ENCODE peak calls at places on chromosomes 2 and 18, in ten cellular contexts. P is H54; X is psoas muscle; L is dermis microvascular lymphatic vessel endothelial cell; U is RKO; J is nucleus accumbens; O is mesenteric fat pad; E is left ventricle myocardium inferior; R is BJ; Q is activated naive CD8-positive, alpha-beta T cell treated with anti-CD3 and anti-CD28 coated beads for 36 hours. M is an unnamed sample.

GRCh38 chr2:63875143-63875542 is 33.4 kb downstream of the UGP2 start:
- DNase-seq in P (no peak), X (no peak), L (no peak), U (no peak), J (no peak), O (no peak), E (no peak), R (no peak), Q (no peak), M (no peak)

GRCh38 chr18:9876867-9877654 is 8.7 kb upstream of the TXNDC2 start:
- DNase-seq in P (peak), X (no peak), L (peak), U (peak), J (no peak), O (no peak), E (no peak), R (peak), Q (no peak), M (peak)

GRCh38 chr2:105328281-105329196 is 996 bp downstream of the TGFBRAP1 start:
- DNase-seq in P (no peak), X (no peak), L (peak), U (peak), J (no peak), O (no peak), E (no peak), R (no peak), Q (peak), M (peak)

GRCh38 chr2:29229640-29230039 is 114.4 kb downstream of the CLIP4 start:
- DNase-seq in P (no peak), X (no peak), L (no peak), U (no peak), J (no peak), O (no peak), E (no peak), R (no peak), Q (no peak), M (no peak)

GRCh38 chr2:7593286-7593685 is 676.1 kb downstream of the RNF144A start:
- DNase-seq in P (no peak), X (no peak), L (no peak), U (no peak), J (no peak), O (no peak), E (no peak), R (peak), Q (no peak), M (no peak)

GRCh38 chr18:49638209-49638785 is 76.4 kb downstream of the LIPG start:
- DNase-seq in P (no peak), X (no peak), L (no peak), U (no peak), J (no peak), O (peak), E (no peak), R (no peak), Q (no peak), M (no peak)

GRCh38 chr2:62201307-62201706 is 5.4 kb downstream of the B3GNT2 start:
- DNase-seq in P (no peak), X (no peak), L (no peak), U (no peak), J (no peak), O (no peak), E (no peak), R (peak), Q (no peak), M (no peak)

GRCh38 chr18:42719221-42719620 is 396.3 kb downstream of the RIT2 start:
- DNase-seq in P (no peak), X (no peak), L (no peak), U (no peak), J (no peak), O (no peak), E (no peak), R (no peak), Q (no peak), M (no peak)

GRCh38 chr18:75455249-75456183 is 28.0 kb upstream of the SMIM21 start:
- DNase-seq in P (no peak), X (peak), L (no peak), U (no peak), J (no peak), O (no peak), E (peak), R (no peak), Q (peak), M (no peak)

GRCh38 chr2:99651930-99652670 is 162.3 kb upstream of the REV1 start:
- DNase-seq in P (peak), X (no peak), L (no peak), U (no peak), J (no peak), O (no peak), E (no peak), R (no peak), Q (no peak), M (no peak)

GRCh38 chr18:55861266-55861665 is 273.3 kb upstream of the TCF4 start:
- DNase-seq in P (no peak), X (no peak), L (peak), U (peak), J (peak), O (no peak), E (no peak), R (no peak), Q (no peak), M (peak)

GRCh38 chr2:201466050-201466660 is 14.6 kb downstream of the STRADB start:
- DNase-seq in P (peak), X (no peak), L (no peak), U (peak), J (no peak), O (no peak), E (no peak), R (peak), Q (no peak), M (peak)

GRCh38 chr2:128774320-128775063 is 455.8 kb upstream of the HS6ST1 start:
- DNase-seq in P (no peak), X (no peak), L (no peak), U (no peak), J (no peak), O (peak), E (no peak), R (no peak), Q (no peak), M (no peak)

GRCh38 chr2:134522856-134523460 is 195.8 kb downstream of the TMEM163 start:
- DNase-seq in P (no peak), X (no peak), L (no peak), U (no peak), J (no peak), O (no peak), E (no peak), R (no peak), Q (no peak), M (no peak)

GRCh38 chr2:137050949-137051348 is 285.6 kb downstream of the THSD7B start:
- DNase-seq in P (no peak), X (no peak), L (no peak), U (peak), J (no peak), O (no peak), E (no peak), R (no peak), Q (no peak), M (no peak)

GRCh38 chr18:52343138-52343537 is 3.1 kb downstream of the DCC start:
- DNase-seq in P (no peak), X (no peak), L (no peak), U (no peak), J (no peak), O (no peak), E (no peak), R (no peak), Q (no peak), M (no peak)

GRCh38 chr2:121490734-121491133 is 39.9 kb upstream of the RNU4ATAC start:
- DNase-seq in P (no peak), X (no peak), L (no peak), U (no peak), J (no peak), O (no peak), E (no peak), R (no peak), Q (no peak), M (no peak)

GRCh38 chr18:63831080-63831788 is 56.0 kb downstream of the SERPINB7 start:
- DNase-seq in P (no peak), X (no peak), L (no peak), U (no peak), J (no peak), O (no peak), E (no peak), R (peak), Q (no peak), M (no peak)

GRCh38 chr2:6224267-6224666 is 532.1 kb downstream of the SOX11 start:
- DNase-seq in P (no peak), X (no peak), L (no peak), U (no peak), J (no peak), O (no peak), E (no peak), R (no peak), Q (no peak), M (no peak)

GRCh38 chr2:121888189-121888557 is 132.7 kb downstream of the TSN start:
- DNase-seq in P (peak), X (no peak), L (no peak), U (peak), J (no peak), O (no peak), E (no peak), R (no peak), Q (peak), M (no peak)

GRCh38 chr18:79640875-79641274 is 38.7 kb upstream of the CTDP1 start:
- DNase-seq in P (no peak), X (no peak), L (no peak), U (no peak), J (no peak), O (no peak), E (no peak), R (no peak), Q (no peak), M (no peak)

GRCh38 chr18:26757263-26758019 is 108.1 kb downstream of the AQP4 start:
- DNase-seq in P (no peak), X (no peak), L (no peak), U (no peak), J (no peak), O (no peak), E (no peak), R (no peak), Q (no peak), M (no peak)

GRCh38 chr2:75047907-75048625 is 89.6 kb downstream of the POLE4 start:
- DNase-seq in P (peak), X (no peak), L (no peak), U (peak), J (no peak), O (no peak), E (no peak), R (no peak), Q (no peak), M (no peak)

GRCh38 chr2:37622434-37623202 is 48.8 kb downstream of the CDC42EP3 start:
- DNase-seq in P (no peak), X (no peak), L (no peak), U (no peak), J (no peak), O (no peak), E (no peak), R (no peak), Q (no peak), M (no peak)

GRCh38 chr18:59056706-59057492 is 82.8 kb upstream of the SEC11C start:
- DNase-seq in P (peak), X (peak), L (peak), U (peak), J (peak), O (no peak), E (peak), R (no peak), Q (peak), M (peak)

GRCh38 chr2:23697676-23698075 is 229.2 kb downstream of the ATAD2B start:
- DNase-seq in P (no peak), X (no peak), L (no peak), U (no peak), J (no peak), O (peak), E (no peak), R (no peak), Q (no peak), M (no peak)

GRCh38 chr2:47520302-47520630 is 117.3 kb downstream of the MSH2 start:
- DNase-seq in P (no peak), X (no peak), L (no peak), U (no peak), J (no peak), O (no peak), E (no peak), R (no peak), Q (no peak), M (no peak)

GRCh38 chr2:125456851-125457250 is 1199.1 kb upstream of the GYPC start:
- DNase-seq in P (no peak), X (no peak), L (no peak), U (no peak), J (no peak), O (no peak), E (no peak), R (no peak), Q (no peak), M (no peak)

GRCh38 chr2:157874997-157875719 is 972 bp downstream of the ACVR1 start:
- DNase-seq in P (peak), X (peak), L (no peak), U (peak), J (peak), O (no peak), E (peak), R (peak), Q (no peak), M (peak)

GRCh38 chr18:69839989-69840388 is 107.7 kb downstream of the CD226 start:
- DNase-seq in P (no peak), X (no peak), L (no peak), U (no peak), J (no peak), O (no peak), E (no peak), R (no peak), Q (no peak), M (no peak)

GRCh38 chr2:85827879-85828569 is 60.8 kb downstream of the ST3GAL5 start:
- DNase-seq in P (no peak), X (no peak), L (no peak), U (no peak), J (no peak), O (no peak), E (no peak), R (no peak), Q (no peak), M (no peak)

GRCh38 chr2:132691556-132691955 is 21.6 kb upstream of the LYPD1 start:
- DNase-seq in P (no peak), X (no peak), L (no peak), U (no peak), J (no peak), O (no peak), E (no peak), R (no peak), Q (no peak), M (no peak)

GRCh38 chr2:102357975-102358374 is 2.4 kb downstream of the IL18R1 start:
- DNase-seq in P (no peak), X (no peak), L (no peak), U (no peak), J (no peak), O (no peak), E (no peak), R (no peak), Q (no peak), M (no peak)

GRCh38 chr2:100197643-100198153 is 55.3 kb upstream of the AFF3 start:
- DNase-seq in P (no peak), X (peak), L (no peak), U (no peak), J (no peak), O (peak), E (peak), R (peak), Q (no peak), M (peak)

GRCh38 chr2:90207454-90208058 is 1516.1 kb downstream of the RPIA start:
- DNase-seq in P (peak), X (no peak), L (no peak), U (peak), J (no peak), O (no peak), E (no peak), R (no peak), Q (no peak), M (no peak)

GRCh38 chr2:20467789-20468548 is 21.1 kb downstream of the RHOB start:
- DNase-seq in P (no peak), X (no peak), L (no peak), U (no peak), J (no peak), O (peak), E (no peak), R (no peak), Q (no peak), M (no peak)

M was measured in adrenal gland.